ENCODE peak calls at places on chromosomes 16 and 17, in nine cellular contexts. L is small intestine, T is cardiac muscle cell, Q is body of pancreas, P is uterus, U is heart right ventricle, N is AG04450, W is BE2C, A is sigmoid colon. Z is an unnamed sample.

GRCh38 chr16:79809376-79809775 is 208.8 kb upstream of the MAF start:
- DNase-seq in T (no peak), L (no peak), W (no peak), A (no peak), N (no peak), Q (no peak), P (no peak), U (no peak), Z (no peak)

GRCh38 chr16:30004811-30005242 is 6.0 kb downstream of the DOC2A start:
- DNase-seq in L (peak; percentile 20), A (no peak), N (no peak), P (no peak), W (peak; percentile 40), U (no peak), T (no peak), Q (no peak), Z (no peak)

GRCh38 chr17:74745548-74746177 is 2.8 kb upstream of the NHERF1 start:
- DNase-seq in N (no peak), L (no peak), A (peak; percentile 58), T (no peak), U (no peak), Q (no peak), W (no peak), P (no peak), Z (no peak)

GRCh38 chr16:5639531-5639930 is 541.9 kb upstream of the EEF2KMT start:
- DNase-seq in A (no peak), L (no peak), U (no peak), W (no peak), T (no peak), Q (no peak), P (no peak), N (no peak), Z (no peak)

GRCh38 chr16:11393861-11394592 is 48.8 kb downstream of the RMI2 start:
- DNase-seq in Q (no peak), A (peak; percentile 37), P (no peak), T (no peak), N (no peak), U (no peak), W (no peak), L (no peak), Z (no peak)

GRCh38 chr16:85321856-85322271 is 209.6 kb upstream of the CIBAR2 start:
- DNase-seq in N (peak; percentile 78), U (peak; percentile 95), W (peak; percentile 48), L (peak; percentile 72), A (peak; percentile 97), Q (peak; percentile 98), T (peak; percentile 99), P (peak; percentile 91), Z (peak; percentile 84)

GRCh38 chr17:52678211-52678610 is 519.7 kb upstream of the CA10 start:
- DNase-seq in P (no peak), T (no peak), A (no peak), W (no peak), N (no peak), U (no peak), L (no peak), Q (no peak), Z (no peak)

GRCh38 chr16:88078111-88078775 is 127.0 kb downstream of the BANP start:
- DNase-seq in Q (no peak), W (no peak), L (no peak), T (no peak), N (no peak), P (no peak), A (no peak), U (no peak), Z (no peak)

GRCh38 chr16:79997257-79997656 is 396.7 kb upstream of the MAF start:
- DNase-seq in T (peak; percentile 17), N (peak; percentile 2), W (no peak), P (no peak), U (no peak), A (no peak), Q (no peak), L (no peak), Z (no peak)

GRCh38 chr17:75457047-75457654 is 716 bp downstream of the TMEM94 start:
- DNase-seq in T (peak; percentile 54), L (no peak), A (no peak), N (no peak), W (peak; percentile 76), Q (peak; percentile 31), P (peak; percentile 47), U (peak; percentile 38), Z (peak; percentile 52)

GRCh38 chr16:5350118-5350517 is 252.5 kb upstream of the EEF2KMT start:
- DNase-seq in W (no peak), N (no peak), Q (no peak), T (no peak), L (no peak), P (no peak), U (no peak), A (no peak), Z (no peak)

GRCh38 chr16:12601290-12601900 is 202.3 kb downstream of the CPPED1 start:
- DNase-seq in L (no peak), A (peak; percentile 20), P (no peak), N (no peak), Q (no peak), W (no peak), U (no peak), T (no peak), Z (no peak)

GRCh38 chr16:12600116-12600515 is 203.6 kb downstream of the CPPED1 start:
- DNase-seq in L (no peak), Q (no peak), P (no peak), U (no peak), W (no peak), A (peak; percentile 54), N (no peak), T (no peak), Z (no peak)

GRCh38 chr16:12602811-12603698 is 200.6 kb downstream of the CPPED1 start:
- DNase-seq in L (no peak), W (no peak), Q (no peak), U (no peak), N (no peak), T (no peak), A (peak; percentile 49), P (no peak), Z (no peak)

DNA sequence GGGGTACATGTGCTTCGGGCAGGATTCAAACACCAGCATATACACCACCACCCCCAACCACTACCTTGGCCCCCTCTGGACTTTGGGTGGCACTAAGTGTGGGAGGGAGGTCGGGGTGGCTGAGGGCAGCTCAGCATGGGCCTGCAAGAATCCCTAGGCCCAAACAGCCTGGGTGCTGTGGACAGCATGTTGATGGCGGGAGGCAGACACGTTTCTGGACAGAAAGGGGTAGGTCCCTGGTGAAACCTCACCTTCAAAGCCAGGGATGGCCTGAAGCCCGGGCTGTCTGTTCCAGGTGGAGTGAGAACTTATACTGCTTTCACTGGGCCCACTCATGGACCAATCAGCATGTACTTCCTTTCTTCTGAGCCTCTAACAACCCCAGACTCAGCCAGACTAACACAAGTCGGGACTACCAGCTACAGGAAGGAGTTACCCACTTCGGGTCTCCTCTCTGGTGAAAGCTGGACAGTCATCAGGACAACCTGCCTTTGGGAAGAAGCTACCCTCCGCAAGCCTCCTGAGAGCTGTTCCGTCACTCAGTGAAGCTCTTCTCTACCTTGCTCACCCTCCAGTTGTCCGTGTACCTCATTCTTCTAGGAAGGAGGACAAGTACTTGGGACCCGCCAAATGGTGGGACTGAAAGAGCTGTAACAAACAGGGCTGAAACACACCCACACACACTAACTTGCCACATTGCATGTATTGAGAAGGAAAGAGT is 203.0 kb downstream of the CPPED1 start:
- DNase-seq in P (no peak), L (no peak), W (no peak), Q (no peak), N (no peak), U (no peak), A (peak; percentile 46), T (no peak), Z (no peak)
- H3K9me3 ChIP-seq in P (no peaks in the 10 kb centered on the region), L (no peaks in the 10 kb centered on the region), W (no peaks in the 10 kb centered on the region), Q (no peaks in the 10 kb centered on the region), N (peaks cover 22% of the 10 kb centered on the region), U (no peaks in the 10 kb centered on the region), A (peaks cover 3% of the 10 kb centered on the region), T (no peaks in the 10 kb centered on the region), Z (no peaks in the 10 kb centered on the region)

DNA sequence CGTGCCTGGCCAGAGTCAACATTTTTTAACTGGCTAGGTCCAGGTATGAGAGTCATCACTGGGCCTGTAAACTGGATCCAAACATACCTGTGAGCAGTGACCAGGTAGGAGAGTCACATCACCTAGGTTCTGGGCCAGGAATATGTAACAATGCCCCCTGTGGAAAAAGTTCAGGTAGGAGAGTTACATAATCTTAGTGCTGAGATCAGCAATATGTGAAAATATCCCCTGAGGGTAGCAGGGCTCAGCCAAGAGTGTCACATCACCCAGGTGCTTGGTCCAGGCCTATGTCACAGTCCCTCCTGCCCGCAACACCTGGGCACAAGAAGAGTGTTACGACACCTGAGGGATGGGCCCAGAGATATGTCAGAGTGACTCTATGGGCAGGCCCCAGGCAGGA is 2104.7 kb downstream of the TP53TG3F start:
- DNase-seq in L (no peak), T (no peak), N (no peak), Q (no peak), U (no peak), P (no peak), W (no peak), A (no peak), Z (no peak)
- H3K9me3 ChIP-seq in L (no peaks in the 10 kb centered on the region), T (no peaks in the 10 kb centered on the region), N (peaks cover 37% of the 10 kb centered on the region), Q (no peaks in the 10 kb centered on the region), U (no peaks in the 10 kb centered on the region), P (no peaks in the 10 kb centered on the region), W (peaks cover 6% of the 10 kb centered on the region), A (peaks cover 4% of the 10 kb centered on the region), Z (no peaks in the 10 kb centered on the region)

GRCh38 chr16:1734816-1735215 is 28.8 kb downstream of the MAPK8IP3 start:
- DNase-seq in A (no peak), N (no peak), Q (no peak), U (no peak), T (no peak), P (no peak), L (no peak), W (no peak), Z (no peak)
- H3K9me3 ChIP-seq in A (no peaks in the 10 kb centered on the region), N (peaks cover 55% of the 10 kb centered on the region), Q (no peaks in the 10 kb centered on the region), U (no peaks in the 10 kb centered on the region), T (no peaks in the 10 kb centered on the region), P (no peaks in the 10 kb centered on the region), L (no peaks in the 10 kb centered on the region), W (peaks cover 4% of the 10 kb centered on the region), Z (no peaks in the 10 kb centered on the region)

DNA sequence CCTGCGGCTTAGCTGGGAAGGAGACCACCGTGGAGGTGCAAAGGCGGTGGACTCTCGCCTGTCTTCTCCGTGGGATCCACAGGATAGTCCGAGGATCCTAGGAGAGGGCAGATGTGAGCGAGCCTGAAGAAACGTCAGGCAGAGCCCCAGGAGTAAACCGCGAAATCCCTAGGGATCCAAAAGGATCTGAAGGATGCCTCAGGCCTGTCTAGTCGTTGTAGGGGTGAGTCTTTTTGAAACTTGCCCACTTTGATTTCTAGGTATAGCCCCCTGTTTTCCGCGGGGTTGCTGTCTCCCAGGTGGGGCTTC is 576.5 kb downstream of the KCNJ18 start:
- DNase-seq in P (no peak), U (no peak), N (no peak), L (no peak), Q (no peak), A (no peak), W (no peak), T (no peak), Z (no peak)
- H3K9me3 ChIP-seq in P (no peaks in the 10 kb centered on the region), U (no peaks in the 10 kb centered on the region), N (peaks cover 79% of the 10 kb centered on the region), L (no peaks in the 10 kb centered on the region), Q (no peaks in the 10 kb centered on the region), A (no peaks in the 10 kb centered on the region), W (no peaks in the 10 kb centered on the region), T (no peaks in the 10 kb centered on the region), Z (no peaks in the 10 kb centered on the region)

DNA sequence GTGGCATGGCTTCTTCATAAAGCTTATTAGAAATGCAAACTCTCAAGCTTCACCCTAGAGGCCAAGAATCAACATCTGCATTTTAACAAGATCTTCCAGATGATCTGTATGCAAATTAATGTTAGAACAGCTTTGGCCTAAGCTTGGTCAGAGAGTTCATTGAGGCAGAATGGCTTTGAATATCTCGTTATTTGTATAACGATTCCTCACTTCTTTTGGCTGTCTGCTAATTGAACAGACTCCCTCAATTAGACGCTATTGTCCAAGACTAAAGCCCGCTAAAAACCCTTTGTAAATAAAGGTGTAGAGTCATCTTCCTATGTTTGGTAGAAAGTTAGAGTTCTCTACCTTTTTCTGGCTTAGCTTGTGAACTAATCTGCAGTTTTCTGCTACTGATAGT is 1453.7 kb downstream of the CDH8 start:
- DNase-seq in W (no peak), Q (no peak), N (no peak), T (no peak), U (no peak), A (no peak), L (no peak), P (no peak), Z (no peak)
- H3K9me3 ChIP-seq in W (no peaks in the 10 kb centered on the region), Q (no peaks in the 10 kb centered on the region), N (peaks cover 6% of the 10 kb centered on the region), T (no peaks in the 10 kb centered on the region), U (no peaks in the 10 kb centered on the region), A (no peaks in the 10 kb centered on the region), L (no peaks in the 10 kb centered on the region), P (no peaks in the 10 kb centered on the region), Z (no peaks in the 10 kb centered on the region)